ENCODE peak calls at places on chromosome 2, in six cellular contexts. K is hepatocyte, H is astrocyte of the spinal cord, U is pancreas, N is suprapubic skin, X is PC-9. C is an unnamed sample.

GRCh38 chr2:67234443-67234842 is 162.7 kb upstream of the ETAA1 start:
- DNase-seq in K (peak; percentile 14), U (no peak), H (peak; percentile 52), X (no peak), N (no peak), C (no peak)

GRCh38 chr2:178282075-178282474 is 87.8 kb downstream of the OSBPL6 start:
- DNase-seq in H (peak; percentile 73), N (no peak), X (peak; percentile 60), K (peak; percentile 43), U (no peak), C (peak; percentile 89)

GRCh38 chr2:33190393-33190937 is 243.7 kb downstream of the LTBP1 start:
- DNase-seq in H (no peak), K (no peak), N (no peak), U (no peak), X (no peak), C (peak; percentile 26)

GRCh38 chr2:127052771-127053691 is 53.9 kb downstream of the BIN1 start:
- DNase-seq in U (peak; percentile 55), K (no peak), N (no peak), H (no peak), X (no peak), C (no peak)

GRCh38 chr2:191637182-191638078 is 40.5 kb upstream of the NABP1 start:
- DNase-seq in K (peak; percentile 52), X (no peak), H (peak; percentile 53), N (no peak), U (no peak), C (no peak)

GRCh38 chr2:14123436-14124103 is 508.9 kb upstream of the LRATD1 start:
- DNase-seq in U (no peak), N (no peak), X (no peak), H (no peak), K (no peak), C (peak; percentile 47)

GRCh38 chr2:224716921-224717320 is 756 bp upstream of the CCDC195 start:
- DNase-seq in H (no peak), U (no peak), X (no peak), K (no peak), N (no peak), C (no peak)

GRCh38 chr2:234494361-234495075 is 2.4 kb downstream of the ARL4C start:
- DNase-seq in N (no peak), U (no peak), X (peak; percentile 16), H (peak; percentile 73), K (peak; percentile 53), C (no peak)

GRCh38 chr2:127217470-127218325 is 2.4 kb downstream of the CYP27C1 start:
- DNase-seq in N (no peak), H (peak; percentile 59), K (no peak), X (peak; percentile 92), U (no peak), C (no peak)

GRCh38 chr2:5549061-5549601 is 143.1 kb upstream of the SOX11 start:
- DNase-seq in X (no peak), H (peak; percentile 85), U (no peak), N (no peak), K (peak; percentile 24), C (no peak)

GRCh38 chr2:177557794-177558193 is 165.2 kb downstream of the AGPS start:
- DNase-seq in N (no peak), U (no peak), K (no peak), H (no peak), X (no peak), C (no peak)

GRCh38 chr2:163723881-163724280 is 11.9 kb downstream of the FIGN start:
- DNase-seq in H (no peak), N (no peak), U (no peak), K (no peak), X (no peak), C (no peak)

GRCh38 chr2:231483398-231484329 is 19.4 kb upstream of the NCL start:
- DNase-seq in H (no peak), K (no peak), X (no peak), N (no peak), U (no peak), C (no peak)

GRCh38 chr2:217035967-217036366 is 176.1 kb upstream of the TNP1 start:
- DNase-seq in H (peak; percentile 47), K (no peak), X (no peak), U (no peak), N (no peak), C (no peak)

GRCh38 chr2:100160396-100160795 is 18.0 kb upstream of the AFF3 start:
- DNase-seq in N (no peak), X (no peak), H (no peak), K (no peak), U (no peak), C (no peak)
- H3K4me3 ChIP-seq in N (no peak overlapping the region), X (no peak overlapping the region), H (no peak overlapping the region), K (no peak overlapping the region), U (no peak overlapping the region), C (no peak overlapping the region)

GRCh38 chr2:143482316-143482715 is 353.1 kb downstream of the ARHGAP15 start:
- DNase-seq in N (no peak), H (peak; percentile 37), U (no peak), K (no peak), X (no peak), C (no peak)

GRCh38 chr2:143481728-143482127 is 352.5 kb downstream of the ARHGAP15 start:
- DNase-seq in U (no peak), K (no peak), H (no peak), N (no peak), X (no peak), C (no peak)

GRCh38 chr2:143480586-143481230 is 351.5 kb downstream of the ARHGAP15 start:
- DNase-seq in N (no peak), K (no peak), H (no peak), U (no peak), X (no peak), C (no peak)

GRCh38 chr2:143481231-143481613 is 352.0 kb downstream of the ARHGAP15 start:
- DNase-seq in N (no peak), K (no peak), H (no peak), X (no peak), U (no peak), C (no peak)

DNA sequence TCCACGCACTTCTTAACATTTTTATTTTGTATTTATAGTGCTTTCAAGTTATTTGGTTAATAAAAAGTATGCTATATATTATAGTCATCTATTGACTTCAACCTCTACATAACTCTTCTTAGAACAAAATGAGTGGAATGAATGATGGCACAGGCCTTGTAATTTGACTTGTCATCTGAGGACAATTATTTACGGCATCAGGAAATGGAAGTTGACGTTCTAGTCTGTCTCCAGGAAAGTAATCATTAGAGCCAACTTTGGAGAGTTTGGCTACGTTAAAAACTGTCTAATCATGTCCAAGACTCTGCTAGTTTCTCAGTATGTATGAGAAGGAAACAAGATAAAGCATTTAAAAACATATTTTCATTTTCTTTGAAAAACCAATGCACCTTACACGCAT is 353.5 kb downstream of the ARHGAP15 start:
- DNase-seq in U (no peak), H (no peak), N (no peak), X (no peak), K (no peak), C (no peak)
- H3K4me3 ChIP-seq in U (no peak overlapping the region), H (no peak overlapping the region), N (no peak overlapping the region), X (no peak overlapping the region), K (no peak overlapping the region), C (no peak overlapping the region)

DNA sequence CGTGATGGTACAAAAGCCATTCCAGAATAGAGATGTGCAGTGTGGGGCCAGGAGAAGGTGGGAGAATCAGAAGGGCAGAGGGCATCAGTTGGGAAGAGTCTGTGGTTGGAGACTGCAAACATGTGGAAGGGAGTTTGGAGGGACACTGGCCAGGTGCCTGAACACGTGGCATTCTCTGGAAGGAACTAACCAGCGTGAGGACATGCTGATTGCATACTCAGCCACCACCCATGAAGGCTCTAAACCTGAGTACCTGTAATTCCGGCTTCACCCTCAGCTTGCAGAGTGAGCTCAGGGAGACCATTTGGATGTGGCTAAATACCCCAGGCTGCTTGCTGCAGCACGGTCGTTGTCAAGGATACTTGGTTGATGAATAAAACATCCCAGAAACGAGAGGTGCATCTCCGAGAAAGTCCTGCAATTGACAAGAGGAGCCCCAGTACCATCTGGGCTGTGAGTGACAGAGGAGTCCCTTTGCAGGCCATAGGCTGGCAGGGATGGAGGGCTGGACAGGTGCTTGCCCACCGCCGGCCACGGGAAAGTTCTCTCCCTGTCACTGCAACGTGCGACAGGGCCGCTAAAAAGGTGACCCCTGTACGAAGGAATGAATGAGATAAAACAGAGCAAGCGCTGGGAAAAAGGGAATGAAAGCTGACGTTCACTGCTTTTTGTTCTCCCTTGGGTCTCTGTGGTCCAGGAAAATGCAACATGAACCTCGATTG is 5.0 kb downstream of the ACKR3 start:
- DNase-seq in H (no peak), X (no peak), N (no peak), U (no peak), K (no peak), C (no peak)
- H3K4me3 ChIP-seq in H (no peak overlapping the region), X (no peak overlapping the region), N (peak overlapping the region; percentile 53), U (peak overlapping the region; percentile 53), K (no peak overlapping the region), C (no peak overlapping the region)

DNA sequence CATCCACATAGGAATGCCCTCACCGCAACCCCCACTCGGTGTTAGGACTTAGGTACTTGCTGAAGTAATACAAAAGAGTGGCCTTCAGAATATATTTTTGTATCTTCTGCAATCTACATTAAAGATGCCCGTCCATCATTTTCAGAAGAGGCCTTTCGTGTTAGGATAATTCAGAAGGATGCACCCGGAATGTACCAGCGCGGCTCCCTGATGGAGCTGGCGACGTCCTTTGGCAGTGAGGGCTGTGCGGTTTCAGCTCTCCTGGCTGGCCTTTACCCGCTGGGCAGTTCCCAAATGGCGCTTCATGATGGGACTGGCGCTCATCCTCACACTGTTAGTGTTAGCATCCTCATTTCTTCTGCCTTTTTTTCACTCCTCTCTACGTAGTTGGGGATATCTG is 15.3 kb downstream of the TWIST2 start:
- DNase-seq in N (peak; percentile 78), K (no peak), X (no peak), H (no peak), U (peak; percentile 28), C (no peak)
- H3K4me3 ChIP-seq in N (no peak overlapping the region), K (no peak overlapping the region), X (no peak overlapping the region), H (no peak overlapping the region), U (no peak overlapping the region), C (no peak overlapping the region)

GRCh38 chr2:132416996-132417395 is 391 bp downstream of the GPR39 start:
- DNase-seq in U (peak; percentile 71), N (no peak), X (no peak), H (no peak), K (no peak), C (no peak)
- H3K4me3 ChIP-seq in U (peak overlapping the region; percentile 61), N (peak overlapping the region; percentile 68), X (peak overlapping the region; percentile 73), H (no peak overlapping the region), K (peak overlapping the region; percentile 19), C (no peak overlapping the region)